ENCODE peak calls at places on chromosomes 7 and 10, in four cellular contexts. One of them, this sample, is unnamed. For H3K4me1, the result is how much of the 10 kb centered on the place peaks cover.

GRCh38 chr10:104510644-104511043 is 130.4 kb upstream of the SORCS3 start:
- DNase-seq in OCI-LY7: no peak
- DNase-seq in GM23338: no peak
- DNase-seq in colonic mucosa: no peak
- DNase-seq in this sample: no peak

GRCh38 chr10:4280481-4281206 is 495.6 kb upstream of the KLF6 start:
- DNase-seq in GM23338: no peak
- DNase-seq in OCI-LY7: no peak
- DNase-seq in colonic mucosa: peak
- DNase-seq in this sample: no peak

GRCh38 chr10:71066600-71066999 is 145.8 kb upstream of the UNC5B start:
- DNase-seq in GM23338: no peak
- DNase-seq in colonic mucosa: no peak
- DNase-seq in OCI-LY7: no peak
- DNase-seq in this sample: no peak

GRCh38 chr7:127819975-127820778 is 168.2 kb downstream of the SND1 start:
- DNase-seq in OCI-LY7: no peak
- DNase-seq in GM23338: peak
- DNase-seq in colonic mucosa: no peak
- DNase-seq in this sample: no peak

GRCh38 chr7:71131753-71132520 is at the start of gene GALNT17:
- DNase-seq in OCI-LY7: no peak
- DNase-seq in colonic mucosa: no peak
- DNase-seq in GM23338: peak
- DNase-seq in this sample: no peak

GRCh38 chr7:38934536-38934935 is 25.5 kb upstream of the VPS41 start:
- DNase-seq in OCI-LY7: no peak
- DNase-seq in colonic mucosa: no peak
- DNase-seq in GM23338: no peak
- DNase-seq in this sample: no peak

GRCh38 chr10:122287584-122287983 is 16.5 kb downstream of the BTBD16 start:
- DNase-seq in OCI-LY7: no peak
- DNase-seq in colonic mucosa: no peak
- DNase-seq in GM23338: no peak
- DNase-seq in this sample: no peak

GRCh38 chr7:24283900-24284698 is at the start of gene NPY:
- DNase-seq in GM23338: peak
- DNase-seq in colonic mucosa: no peak
- DNase-seq in OCI-LY7: no peak
- DNase-seq in this sample: no peak

GRCh38 chr7:117098457-117098856 is 145.2 kb downstream of the ST7 start:
- DNase-seq in OCI-LY7: no peak
- DNase-seq in GM23338: no peak
- DNase-seq in colonic mucosa: no peak
- DNase-seq in this sample: no peak

GRCh38 chr7:100367676-100368613 is 5.3 kb upstream of the PILRA start:
- DNase-seq in colonic mucosa: no peak
- DNase-seq in OCI-LY7: peak
- DNase-seq in GM23338: no peak
- DNase-seq in this sample: no peak

GRCh38 chr7:150513758-150514157 is 914 bp upstream of the GIMAP7 start:
- DNase-seq in OCI-LY7: no peak
- DNase-seq in colonic mucosa: no peak
- DNase-seq in GM23338: no peak
- DNase-seq in this sample: no peak

GRCh38 chr10:103808784-103809183 is 46.6 kb downstream of the SH3PXD2A start:
- DNase-seq in OCI-LY7: no peak
- DNase-seq in colonic mucosa: no peak
- DNase-seq in GM23338: no peak
- DNase-seq in this sample: no peak

GRCh38 chr10:82277591-82277990 is 402.6 kb downstream of the NRG3 start:
- DNase-seq in OCI-LY7: no peak
- DNase-seq in GM23338: no peak
- DNase-seq in colonic mucosa: no peak
- DNase-seq in this sample: no peak

GRCh38 chr7:37074370-37074769 is 350.1 kb upstream of the AOAH start:
- DNase-seq in colonic mucosa: no peak
- DNase-seq in GM23338: no peak
- DNase-seq in OCI-LY7: no peak
- DNase-seq in this sample: no peak

GRCh38 chr10:34815174-34816066 is at the start of gene PARD3:
- DNase-seq in colonic mucosa: peak
- DNase-seq in OCI-LY7: no peak
- DNase-seq in GM23338: peak
- DNase-seq in this sample: no peak

GRCh38 chr10:1142596-1142995 is 86.4 kb downstream of the WDR37 start:
- DNase-seq in OCI-LY7: peak
- DNase-seq in GM23338: peak
- DNase-seq in colonic mucosa: peak
- DNase-seq in this sample: peak

GRCh38 chr10:46220872-46221538 is 65.8 kb upstream of the ANTXRL start:
- DNase-seq in GM23338: peak
- DNase-seq in OCI-LY7: no peak
- DNase-seq in colonic mucosa: no peak
- DNase-seq in this sample: peak

GRCh38 chr10:21511931-21512330 is 13.6 kb downstream of the SKIDA1 start:
- DNase-seq in colonic mucosa: no peak
- DNase-seq in GM23338: no peak
- DNase-seq in OCI-LY7: no peak
- DNase-seq in this sample: no peak

GRCh38 chr10:114359041-114359952 is 45.0 kb downstream of the AFAP1L2 start:
- DNase-seq in OCI-LY7: no peak
- DNase-seq in colonic mucosa: no peak
- DNase-seq in GM23338: no peak
- DNase-seq in this sample: no peak

GRCh38 chr7:94656925-94657731 is 1.2 kb upstream of the SGCE start:
- DNase-seq in GM23338: peak
- DNase-seq in OCI-LY7: peak
- DNase-seq in colonic mucosa: peak
- DNase-seq in this sample: no peak

GRCh38 chr7:151101621-151102396 is 15.5 kb downstream of the AGAP3 start:
- DNase-seq in GM23338: no peak
- DNase-seq in colonic mucosa: no peak
- DNase-seq in OCI-LY7: no peak
- DNase-seq in this sample: no peak

GRCh38 chr7:25615603-25616002 is 387.3 kb upstream of the NPVF start:
- DNase-seq in colonic mucosa: no peak
- DNase-seq in GM23338: no peak
- DNase-seq in OCI-LY7: no peak
- DNase-seq in this sample: no peak

GRCh38 chr7:338295-339061 is 48.5 kb downstream of the FOXL3 start:
- DNase-seq in colonic mucosa: no peak
- DNase-seq in OCI-LY7: no peak
- DNase-seq in GM23338: no peak
- DNase-seq in this sample: no peak

GRCh38 chr7:99232082-99232770 is 24.3 kb upstream of the KPNA7 start:
- DNase-seq in GM23338: no peak
- DNase-seq in colonic mucosa: no peak
- DNase-seq in OCI-LY7: no peak
- DNase-seq in this sample: no peak

GRCh38 chr10:178723-179122 is 43.5 kb downstream of the ZMYND11 start:
- DNase-seq in GM23338: no peak
- DNase-seq in colonic mucosa: no peak
- DNase-seq in OCI-LY7: no peak
- DNase-seq in this sample: no peak

GRCh38 chr10:127990846-127991542 is 84.1 kb downstream of the PTPRE start:
- DNase-seq in GM23338: no peak
- DNase-seq in colonic mucosa: no peak
- DNase-seq in OCI-LY7: no peak
- DNase-seq in this sample: no peak

GRCh38 chr7:23462846-23463245 is 7.4 kb downstream of the IGF2BP3 start:
- DNase-seq in OCI-LY7: peak
- DNase-seq in GM23338: peak
- DNase-seq in colonic mucosa: no peak
- DNase-seq in this sample: no peak

GRCh38 chr10:127871631-127872010 is 21.1 kb downstream of the CLRN3 start:
- DNase-seq in colonic mucosa: no peak
- DNase-seq in GM23338: no peak
- DNase-seq in OCI-LY7: no peak
- DNase-seq in this sample: no peak

GRCh38 chr7:92765725-92766124 is 70.6 kb downstream of the CDK6 start:
- DNase-seq in GM23338: no peak
- DNase-seq in OCI-LY7: no peak
- DNase-seq in colonic mucosa: no peak
- DNase-seq in this sample: no peak

GRCh38 chr7:116727432-116728009 is 55.5 kb downstream of the MET start:
- DNase-seq in OCI-LY7: no peak
- DNase-seq in GM23338: no peak
- DNase-seq in colonic mucosa: no peak
- DNase-seq in this sample: no peak

GRCh38 chr10:123250640-123251039 is 96.4 kb downstream of the BUB3 start:
- DNase-seq in OCI-LY7: no peak
- DNase-seq in colonic mucosa: no peak
- DNase-seq in GM23338: no peak
- DNase-seq in this sample: no peak

GRCh38 chr10:66167816-66168215 is 758.0 kb upstream of the LRRTM3 start:
- DNase-seq in OCI-LY7: no peak
- DNase-seq in colonic mucosa: no peak
- DNase-seq in GM23338: no peak
- DNase-seq in this sample: no peak

GRCh38 chr10:91343010-91343409 is 67.1 kb upstream of the HECTD2 start:
- DNase-seq in colonic mucosa: no peak
- DNase-seq in GM23338: no peak
- DNase-seq in OCI-LY7: no peak
- DNase-seq in this sample: no peak

GRCh38 chr7:103887853-103888602 is 101.4 kb downstream of the RELN start:
- DNase-seq in colonic mucosa: no peak
- DNase-seq in OCI-LY7: no peak
- DNase-seq in GM23338: peak
- DNase-seq in this sample: no peak

GRCh38 chr7:159019111-159019510 is 125.6 kb downstream of the VIPR2 start:
- DNase-seq in OCI-LY7: no peak
- DNase-seq in GM23338: no peak
- DNase-seq in colonic mucosa: no peak
- DNase-seq in this sample: no peak
- H3K4me1 ChIP-seq in OCI-LY7: under half
- H3K4me1 ChIP-seq in GM23338: under half
- H3K4me1 ChIP-seq in colonic mucosa: under half
- H3K4me1 ChIP-seq in this sample: under half

GRCh38 chr7:4220011-4220410 is 462.1 kb upstream of the FOXK1 start:
- DNase-seq in colonic mucosa: no peak
- DNase-seq in GM23338: no peak
- DNase-seq in OCI-LY7: no peak
- DNase-seq in this sample: no peak
- H3K27ac ChIP-seq in colonic mucosa: no peak
- H3K27ac ChIP-seq in GM23338: no peak
- H3K27ac ChIP-seq in OCI-LY7: no peak
- H3K27ac ChIP-seq in this sample: no peak

DNA sequence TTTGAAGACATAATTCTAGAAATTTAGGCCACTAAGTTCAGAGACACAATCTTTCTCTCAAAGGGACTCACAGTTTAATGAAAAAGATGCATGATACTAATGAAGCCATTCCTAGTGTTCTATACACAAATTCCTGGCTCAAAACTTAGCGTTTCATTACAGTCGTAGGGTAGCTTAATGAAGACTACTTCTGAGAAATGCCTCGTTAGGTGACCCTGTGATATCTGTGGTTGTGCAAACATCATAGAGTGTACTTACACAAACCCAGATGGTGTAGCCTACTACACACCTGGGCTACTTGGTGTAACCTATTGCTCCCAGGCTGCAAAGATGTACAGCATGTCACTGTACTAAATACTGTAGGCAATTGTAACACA is 488 bp upstream of the CHCHD3 start:
- DNase-seq in GM23338: no peak
- DNase-seq in colonic mucosa: no peak
- DNase-seq in OCI-LY7: no peak
- DNase-seq in this sample: no peak
- H3K4me3 ChIP-seq in GM23338: no peak
- H3K4me3 ChIP-seq in colonic mucosa: no peak
- H3K4me3 ChIP-seq in OCI-LY7: no peak
- H3K4me3 ChIP-seq in this sample: peak

DNA sequence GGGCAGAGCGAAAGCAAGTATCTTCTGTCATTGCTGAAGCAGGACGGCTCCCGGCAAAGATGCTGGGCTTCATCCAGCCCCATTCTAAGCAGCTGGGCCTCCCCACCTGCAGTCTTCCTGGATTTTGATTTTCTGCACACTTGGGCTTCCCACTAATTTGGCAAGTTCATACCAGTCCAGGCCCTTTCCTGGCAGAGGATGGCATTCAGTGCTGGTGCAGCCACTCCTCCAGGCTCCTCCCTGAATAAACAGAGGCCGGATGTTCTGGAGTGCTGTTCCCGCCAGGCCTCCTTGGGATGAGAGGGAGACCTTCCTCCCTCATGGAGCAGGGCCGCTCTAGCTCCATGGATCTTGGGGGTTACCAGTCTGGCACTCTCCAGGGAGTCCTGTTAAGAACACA is 3.4 kb downstream of the BAG3 start:
- DNase-seq in colonic mucosa: peak
- DNase-seq in GM23338: no peak
- DNase-seq in OCI-LY7: no peak
- DNase-seq in this sample: no peak
- H3K4me1 ChIP-seq in colonic mucosa: under half
- H3K4me1 ChIP-seq in GM23338: under half
- H3K4me1 ChIP-seq in OCI-LY7: under half
- H3K4me1 ChIP-seq in this sample: half or more

DNA sequence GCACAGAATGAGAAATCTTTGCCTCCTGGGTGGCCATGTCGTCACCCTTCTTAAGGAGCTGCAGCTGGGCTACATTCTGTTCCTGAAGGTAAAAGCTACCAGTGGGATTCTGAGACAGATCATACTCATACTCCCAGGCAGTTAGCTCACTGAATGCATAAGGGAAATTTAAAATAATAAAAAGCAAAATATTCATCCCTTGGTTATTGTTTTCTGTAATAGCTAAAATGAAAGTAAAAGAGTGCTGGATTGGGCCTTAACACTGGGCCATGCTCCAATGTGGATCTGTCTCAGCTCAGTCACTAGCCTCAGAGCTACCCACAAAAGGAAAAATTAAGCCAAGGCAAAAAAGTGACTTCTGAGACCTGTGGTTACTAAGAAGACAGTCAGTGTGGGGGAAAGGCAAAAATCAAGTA is 8.9 kb upstream of the DYNC2I1 start:
- DNase-seq in colonic mucosa: no peak
- DNase-seq in OCI-LY7: no peak
- DNase-seq in GM23338: no peak
- DNase-seq in this sample: no peak
- H3K27ac ChIP-seq in colonic mucosa: peak
- H3K27ac ChIP-seq in OCI-LY7: no peak
- H3K27ac ChIP-seq in GM23338: no peak
- H3K27ac ChIP-seq in this sample: peak